ENCODE peak calls at places on chromosomes 4 and X, in six cellular contexts. W, V, P, X, L and S are unnamed samples.

GRCh38 chr4:74109116-74109791 is 10.3 kb upstream of the CXCL2 start:
- DNase-seq in V (no peak), X (no peak), L (peak; percentile 93), W (peak; percentile 98), P (no peak), S (no peak)

GRCh38 chr4:41934813-41935651 is at the start of gene TMEM33:
- DNase-seq in X (peak; percentile 90), W (peak; percentile 90), P (peak; percentile 87), V (peak; percentile 57), L (peak; percentile 89), S (peak; percentile 89)

GRCh38 chr4:114015444-114015899 is 36.0 kb upstream of the ARSJ start:
- DNase-seq in V (no peak), X (no peak), P (no peak), W (peak; percentile 99), L (peak; percentile 90), S (peak; percentile 87)

GRCh38 chrX:103148075-103148474 is 55.1 kb upstream of the NXF3 start:
- DNase-seq in W (peak; percentile 26), V (no peak), P (no peak), X (no peak), L (no peak), S (no peak)

GRCh38 chr4:139749313-139749712 is 83.7 kb downstream of the MGST2 start:
- DNase-seq in P (no peak), V (no peak), W (no peak), X (no peak), L (no peak), S (no peak)

GRCh38 chrX:138775501-138775900 is 64.0 kb upstream of the FGF13 start:
- DNase-seq in V (no peak), P (no peak), X (peak; percentile 7), L (peak; percentile 8), W (peak; percentile 25), S (peak; percentile 30)

GRCh38 chrX:9825129-9825865 is 39.1 kb downstream of the SHROOM2 start:
- DNase-seq in P (no peak), W (no peak), L (no peak), X (no peak), V (no peak), S (no peak)

GRCh38 chr4:8919651-8920288 is 48.1 kb upstream of the HMX1 start:
- DNase-seq in W (no peak), X (no peak), P (no peak), V (no peak), L (no peak), S (no peak)

GRCh38 chrX:46408553-46409407 is 136.4 kb downstream of the ZNF674 start:
- DNase-seq in W (peak; percentile 39), L (peak; percentile 6), P (peak; percentile 51), V (peak; percentile 36), X (peak; percentile 55), S (peak; percentile 60)

GRCh38 chr4:92091335-92091734 is 212.4 kb upstream of the GRID2 start:
- DNase-seq in P (no peak), X (peak; percentile 5), L (no peak), W (no peak), V (no peak), S (peak; percentile 4)

GRCh38 chr4:173269280-173269679 is 64.9 kb downstream of the HMGB2 start:
- DNase-seq in X (no peak), V (no peak), W (no peak), L (no peak), P (no peak), S (peak; percentile 67)

GRCh38 chr4:116925900-116926457 is 159.4 kb downstream of the TRAM1L1 start:
- DNase-seq in L (no peak), X (no peak), P (no peak), W (no peak), V (no peak), S (peak; percentile 31)

GRCh38 chrX:38452603-38453002 is 100.2 kb downstream of the OTC start:
- DNase-seq in L (no peak), W (no peak), V (no peak), P (peak; percentile 25), X (no peak), S (peak; percentile 49)

GRCh38 chrX:110004210-110004609 is 1.3 kb downstream of the TMEM164 start:
- DNase-seq in L (no peak), P (no peak), X (no peak), V (no peak), W (peak; percentile 25), S (peak; percentile 54)

GRCh38 chr4:55397521-55398321 is 2.0 kb downstream of the TMEM165 start:
- DNase-seq in P (no peak), W (peak; percentile 86), V (no peak), X (peak; percentile 23), L (peak; percentile 30), S (peak; percentile 46)

GRCh38 chrX:108270280-108270679 is 167.9 kb downstream of the COL4A6 start:
- DNase-seq in W (peak; percentile 85), P (peak; percentile 2), V (no peak), X (no peak), L (no peak), S (peak; percentile 75)

GRCh38 chrX:3548743-3549441 is 164.6 kb downstream of the PRKX start:
- DNase-seq in X (peak; percentile 2), V (no peak), W (peak; percentile 34), L (peak; percentile 0), P (no peak), S (peak; percentile 59)

GRCh38 chr4:77358315-77358928 is 201.4 kb downstream of the CCNG2 start:
- DNase-seq in V (no peak), L (peak; percentile 9), X (peak; percentile 42), W (peak; percentile 37), P (peak; percentile 14), S (peak; percentile 17)

GRCh38 chr4:144732584-144733130 is 86.7 kb downstream of the HHIP start:
- DNase-seq in V (no peak), X (no peak), W (peak; percentile 16), L (no peak), P (no peak), S (no peak)

GRCh38 chr4:41141910-41142309 is 72.4 kb downstream of the APBB2 start:
- DNase-seq in L (no peak), P (no peak), V (no peak), W (peak; percentile 69), X (no peak), S (no peak)

GRCh38 chr4:113636877-113637276 is 124.7 kb downstream of the CAMK2D start:
- DNase-seq in P (no peak), W (peak; percentile 53), L (peak; percentile 13), V (peak; percentile 15), X (peak; percentile 91), S (no peak)

GRCh38 chrX:40063555-40063954 is 34.2 kb downstream of the BCOR start:
- DNase-seq in W (no peak), X (no peak), L (no peak), V (no peak), P (peak; percentile 60), S (peak; percentile 50)

GRCh38 chrX:129744881-129745321 is 6.1 kb downstream of the XPNPEP2 start:
- DNase-seq in P (no peak), V (no peak), X (no peak), L (no peak), W (no peak), S (no peak)

GRCh38 chr4:144709793-144710525 is 64.0 kb downstream of the HHIP start:
- DNase-seq in V (no peak), P (no peak), X (no peak), L (peak; percentile 66), W (peak; percentile 92), S (peak; percentile 62)

GRCh38 chr4:69832326-69833030 is 27.5 kb downstream of the SULT1E1 start:
- DNase-seq in P (no peak), V (no peak), L (no peak), W (no peak), X (no peak), S (peak; percentile 92)

GRCh38 chr4:122963222-122963621 is 40.8 kb upstream of the NUDT6 start:
- DNase-seq in X (no peak), L (no peak), P (no peak), W (peak; percentile 89), V (no peak), S (no peak)

GRCh38 chr4:86741841-86742240 is 107.3 kb downstream of the SLC10A6 start:
- DNase-seq in V (no peak), L (no peak), P (no peak), X (no peak), W (no peak), S (no peak)

GRCh38 chr4:64584981-64585557 is 175.8 kb upstream of the TECRL start:
- DNase-seq in P (peak; percentile 23), W (peak; percentile 11), X (peak; percentile 55), L (peak; percentile 41), V (no peak), S (peak; percentile 69)

GRCh38 chr4:158777423-158777822 is 8.6 kb downstream of the FNIP2 start:
- DNase-seq in W (no peak), X (no peak), P (no peak), V (no peak), L (no peak), S (peak; percentile 81)

GRCh38 chr4:32135642-32136041 is 1415.5 kb downstream of the PCDH7 start:
- DNase-seq in W (peak; percentile 86), X (no peak), V (no peak), P (no peak), L (no peak), S (no peak)

GRCh38 chr4:82905205-82905604 is 4.7 kb downstream of the THAP9 start:
- DNase-seq in X (no peak), P (no peak), W (peak; percentile 84), L (no peak), V (no peak), S (no peak)

GRCh38 chr4:25320374-25321172 is 8.0 kb downstream of the ZCCHC4 start:
- DNase-seq in X (no peak), L (no peak), W (peak; percentile 83), V (no peak), P (no peak), S (peak; percentile 2)

GRCh38 chr4:113499696-113500095 is 261.8 kb downstream of the CAMK2D start:
- DNase-seq in P (no peak), V (no peak), W (peak; percentile 58), X (no peak), L (no peak), S (no peak)

GRCh38 chrX:63784902-63785692 is at the start of gene ARHGEF9:
- DNase-seq in V (no peak), W (no peak), P (peak; percentile 67), L (no peak), X (no peak), S (no peak)